ENCODE peak calls at places on chromosomes 2 and 18, in ten cellular contexts. H, W, L, I, D, U, S, R, X and P are unnamed samples.

GRCh38 chr2:157785200-157785599 is 90.9 kb downstream of the ACVR1 start:
- DNase-seq in W (no peak), U (no peak), D (no peak), R (no peak), L (no peak), X (no peak), H (no peak), I (peak), S (no peak), P (no peak)

GRCh38 chr2:10271946-10272345 is 30.8 kb upstream of the HPCAL1 start:
- DNase-seq in D (no peak), W (no peak), L (no peak), I (no peak), X (no peak), U (no peak), R (no peak), S (no peak), H (peak), P (peak)

GRCh38 chr2:78065366-78065765 is 543.2 kb upstream of the LRRTM4 start:
- DNase-seq in W (peak), S (no peak), I (no peak), U (no peak), L (no peak), R (no peak), D (no peak), X (no peak), H (no peak), P (no peak)

GRCh38 chr2:175054340-175054739 is 49.2 kb upstream of the CHN1 start:
- DNase-seq in S (no peak), L (no peak), X (no peak), D (no peak), I (no peak), R (no peak), H (no peak), U (no peak), W (no peak), P (no peak)

GRCh38 chr2:5696741-5697521 is 4.7 kb downstream of the SOX11 start:
- DNase-seq in W (peak), D (peak), I (peak), X (no peak), R (no peak), H (no peak), L (peak), S (no peak), U (no peak), P (no peak)

GRCh38 chr2:165892541-165892940 is 61.0 kb downstream of the TTC21B start:
- DNase-seq in W (no peak), S (no peak), D (no peak), R (no peak), H (no peak), I (no peak), U (no peak), X (no peak), L (peak), P (no peak)

GRCh38 chr2:201470821-201471731 is 19.5 kb downstream of the STRADB start:
- DNase-seq in L (no peak), X (no peak), R (no peak), I (peak), S (no peak), U (no peak), W (peak), D (peak), H (no peak), P (peak)

GRCh38 chr2:107543793-107544192 is 282.9 kb upstream of the RGPD4 start:
- DNase-seq in X (no peak), H (no peak), R (no peak), W (no peak), L (no peak), U (no peak), I (no peak), S (no peak), D (no peak), P (no peak)

GRCh38 chr2:23199115-23199918 is 185.7 kb upstream of the KLHL29 start:
- DNase-seq in X (no peak), R (peak), L (peak), I (peak), U (no peak), S (no peak), H (no peak), D (peak), W (peak), P (no peak)

GRCh38 chr2:9311488-9311887 is 104.9 kb downstream of the ASAP2 start:
- DNase-seq in H (no peak), I (peak), U (no peak), W (no peak), L (peak), D (no peak), S (peak), R (no peak), X (no peak), P (no peak)

GRCh38 chr2:12787891-12788783 is 71.4 kb downstream of the TRIB2 start:
- DNase-seq in U (no peak), W (no peak), X (no peak), I (peak), D (no peak), R (no peak), L (no peak), H (no peak), S (no peak), P (no peak)

GRCh38 chr2:38634684-38635083 is 31.2 kb upstream of the GALM start:
- DNase-seq in D (no peak), L (no peak), R (no peak), U (no peak), I (no peak), X (peak), H (no peak), W (no peak), S (no peak), P (no peak)

GRCh38 chr2:52880872-52881271 is 886.7 kb upstream of the CHAC2 start:
- DNase-seq in L (no peak), X (no peak), I (no peak), W (peak), H (no peak), S (no peak), D (no peak), R (no peak), U (no peak), P (no peak)

GRCh38 chr2:109079590-109079989 is 49.4 kb upstream of the SH3RF3 start:
- DNase-seq in S (no peak), R (no peak), W (no peak), L (no peak), U (no peak), I (no peak), H (no peak), D (no peak), X (no peak), P (peak)

GRCh38 chr2:28638102-28638501 is 113.5 kb upstream of the PPP1CB start:
- DNase-seq in S (no peak), R (no peak), L (no peak), X (no peak), W (no peak), H (no peak), I (no peak), U (no peak), D (no peak), P (no peak)
- H3K27ac ChIP-seq in S (peak), R (no peak), L (no peak), X (no peak), W (no peak), H (peak), I (no peak), U (no peak), D (no peak), P (no peak)

DNA sequence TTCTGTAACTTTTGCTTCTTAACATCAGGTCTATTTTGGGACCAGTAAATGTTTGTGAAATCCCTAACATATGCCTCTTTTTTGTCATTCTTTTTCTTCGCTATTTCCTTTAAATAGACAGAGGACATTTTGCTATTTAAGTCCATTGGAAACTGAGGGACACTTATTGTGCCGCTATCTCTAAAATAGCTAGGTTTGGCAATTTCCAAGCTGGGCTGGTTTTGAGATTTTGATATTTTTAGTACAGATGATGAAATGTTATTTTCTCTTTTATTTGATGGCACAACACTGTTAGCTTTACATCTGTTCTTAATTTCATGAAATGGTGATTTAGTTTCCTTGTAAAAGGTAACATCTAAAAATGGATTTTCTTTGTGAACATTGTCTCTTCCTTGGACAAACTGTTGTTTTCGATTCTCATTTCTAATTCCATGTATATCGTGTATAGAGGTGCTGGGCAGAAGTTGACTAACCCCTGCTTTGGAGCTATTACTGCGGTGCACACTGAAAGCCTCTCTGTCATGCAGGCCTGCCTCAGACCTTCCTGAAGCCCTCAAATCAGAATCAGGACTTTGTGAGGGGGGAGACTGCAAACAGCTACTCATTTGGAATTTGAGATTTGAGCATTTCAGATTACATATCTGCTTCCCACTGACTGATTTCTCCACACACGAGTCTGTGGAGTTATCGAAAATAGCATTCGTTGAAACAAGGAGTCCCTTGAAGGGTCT is 594 bp downstream of the RAD51AP2 start:
- DNase-seq in X (no peak), R (no peak), I (no peak), U (no peak), H (no peak), S (no peak), W (no peak), L (no peak), D (peak), P (no peak)
- H3K27ac ChIP-seq in X (no peak), R (no peak), I (peak), U (no peak), H (peak), S (peak), W (peak), L (no peak), D (no peak), P (no peak)

DNA sequence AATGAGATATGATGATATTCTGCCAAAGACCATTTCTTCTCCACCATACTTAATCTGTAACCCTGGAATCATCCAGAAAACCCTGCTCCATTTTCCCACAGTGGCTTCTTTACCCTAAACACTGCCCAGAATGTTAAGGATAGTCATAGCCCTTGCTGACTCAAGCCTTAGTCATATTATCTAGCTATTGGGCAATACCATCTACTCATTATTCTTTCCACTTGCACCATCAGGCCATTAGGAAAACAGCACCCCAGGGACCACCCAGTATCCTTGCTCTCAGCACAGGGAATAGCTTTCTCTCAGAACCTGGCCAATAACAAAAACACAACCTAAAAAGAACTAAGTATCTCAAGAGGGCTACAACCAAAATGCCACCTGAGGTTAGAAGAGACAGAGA is 445.7 kb upstream of the SLC14A2 start:
- DNase-seq in S (peak), R (no peak), W (no peak), I (peak), L (peak), H (no peak), U (no peak), X (peak), D (no peak), P (no peak)
- H3K27ac ChIP-seq in S (no peak), R (peak), W (no peak), I (no peak), L (no peak), H (peak), U (no peak), X (no peak), D (no peak), P (no peak)

GRCh38 chr18:9017900-9018217 is 84.6 kb upstream of the NDUFV2 start:
- DNase-seq in R (no peak), I (no peak), H (no peak), S (no peak), L (no peak), X (no peak), U (no peak), D (no peak), W (peak), P (no peak)

GRCh38 chr18:9016819-9017169 is 85.7 kb upstream of the NDUFV2 start:
- DNase-seq in R (no peak), L (no peak), S (no peak), W (no peak), U (no peak), D (no peak), X (no peak), H (no peak), I (no peak), P (no peak)

GRCh38 chr18:9015689-9016088 is 86.8 kb upstream of the NDUFV2 start:
- DNase-seq in R (no peak), U (no peak), L (no peak), W (no peak), D (no peak), H (no peak), X (no peak), I (no peak), S (no peak), P (no peak)

GRCh38 chr18:9019135-9019534 is 83.4 kb upstream of the NDUFV2 start:
- DNase-seq in R (no peak), S (no peak), W (no peak), L (no peak), D (no peak), U (no peak), H (no peak), X (no peak), I (no peak), P (no peak)

DNA sequence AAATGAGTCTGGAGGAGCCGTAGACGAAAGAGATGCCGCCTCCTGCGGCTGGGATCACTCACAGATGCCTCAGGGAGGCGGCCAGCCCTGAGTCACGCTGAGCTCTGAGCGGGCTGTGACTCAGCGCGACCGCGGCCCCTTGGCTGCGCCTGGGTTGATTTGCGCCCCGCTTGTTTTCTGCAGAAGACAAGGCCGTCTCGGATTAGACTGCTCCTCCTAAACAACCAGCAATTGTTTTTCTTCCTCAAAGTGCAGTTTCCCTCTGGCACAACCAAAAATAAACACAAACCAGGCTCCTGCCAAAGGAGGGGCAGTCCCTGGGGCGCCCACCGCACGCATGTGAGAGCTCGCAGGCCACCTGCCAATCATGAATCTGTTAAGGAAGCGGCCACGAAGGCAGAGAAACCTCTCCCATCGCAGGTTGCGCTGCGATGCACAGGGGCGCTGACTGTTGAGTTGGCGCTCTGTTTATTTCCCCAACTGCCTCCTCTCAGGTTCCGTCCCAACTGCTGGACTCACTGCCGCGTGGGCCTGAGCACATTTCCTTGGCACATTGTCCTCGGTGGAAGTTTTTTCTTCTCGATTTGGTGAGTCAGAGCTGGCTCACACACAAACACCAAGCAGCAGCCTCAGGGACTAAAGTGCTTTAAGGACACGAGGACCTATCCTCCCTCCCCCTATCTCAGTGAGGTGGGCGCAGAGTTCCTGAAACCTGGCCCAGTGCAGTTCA is 85.2 kb upstream of the NDUFV2 start:
- DNase-seq in L (peak), W (peak), R (peak), S (peak), D (peak), I (peak), U (peak), X (no peak), H (peak), P (peak)
- H3K27ac ChIP-seq in L (peak), W (peak), R (peak), S (peak), D (peak), I (no peak), U (no peak), X (no peak), H (peak), P (no peak)

DNA sequence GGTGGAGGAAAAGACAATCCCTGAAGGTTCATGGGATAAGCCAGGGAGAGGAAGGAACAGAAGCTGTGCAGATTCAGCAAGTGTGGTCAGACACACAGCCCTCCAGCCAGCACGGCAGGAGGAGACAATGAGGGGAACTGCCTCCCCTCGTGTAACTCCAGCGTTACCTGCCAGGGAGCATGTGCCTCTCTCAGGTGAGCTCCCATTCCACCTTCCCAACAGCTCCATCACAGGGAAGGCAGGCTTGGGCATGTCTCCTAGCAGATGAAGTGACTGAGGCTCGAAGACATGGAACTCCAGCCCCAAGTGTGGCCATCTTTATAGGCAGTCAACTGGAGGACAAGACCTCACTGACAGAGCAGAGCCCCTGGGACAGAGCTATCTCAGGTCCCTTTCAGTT is 47.4 kb downstream of the ZBTB7C start:
- DNase-seq in W (no peak), R (no peak), I (no peak), D (no peak), U (no peak), L (no peak), X (no peak), S (no peak), H (no peak), P (no peak)
- H3K27ac ChIP-seq in W (no peak), R (no peak), I (no peak), D (no peak), U (no peak), L (no peak), X (no peak), S (no peak), H (no peak), P (no peak)